ENCODE peak calls at places on chromosomes 7 and 10, in eight cellular contexts. E is keratinocyte, N is MM.1S, C is K562, I is mammary epithelial cell, T is HCT116, Y is hepatocyte, K is PC-9. R is an unnamed sample.

GRCh38 chr10:71589617-71590551 is 129.7 kb downstream of the C10orf105 start:
- DNase-seq in I (no peak), Y (no peak), E (no peak), N (no peak), C (no peak), T (no peak), K (no peak), R (no peak)

GRCh38 chr10:131499566-131499965 is 188.0 kb upstream of the TCERG1L start:
- DNase-seq in I (no peak), N (no peak), Y (no peak), K (no peak), T (no peak), C (no peak), E (no peak), R (no peak)

GRCh38 chr10:131816157-131816775 is 84.5 kb upstream of the PPP2R2D start:
- DNase-seq in N (no peak), E (no peak), T (no peak), I (no peak), K (no peak), Y (no peak), C (no peak), R (no peak)

GRCh38 chr7:48337012-48337621 is 165.9 kb downstream of the ABCA13 start:
- DNase-seq in N (no peak), C (no peak), K (no peak), Y (peak), I (peak), T (no peak), E (no peak), R (peak)

GRCh38 chr10:130351466-130352290 is 215.5 kb downstream of the GLRX3 start:
- DNase-seq in Y (no peak), T (no peak), I (no peak), E (no peak), K (no peak), C (no peak), N (no peak), R (no peak)

GRCh38 chr10:42992156-42992956 is 84.5 kb upstream of the RET start:
- DNase-seq in I (no peak), E (no peak), Y (no peak), K (no peak), C (no peak), T (no peak), N (no peak), R (no peak)

GRCh38 chr10:100895346-100895745 is 17.4 kb upstream of the SLF2 start:
- DNase-seq in C (no peak), Y (no peak), I (no peak), E (no peak), K (no peak), T (no peak), N (no peak), R (no peak)

GRCh38 chr10:133274751-133275682 is 1.7 kb downstream of the ADAM8 start:
- DNase-seq in C (peak), N (peak), K (peak), E (peak), Y (peak), I (peak), T (no peak), R (no peak)

GRCh38 chr7:43325595-43325994 is 213.1 kb downstream of the HECW1 start:
- DNase-seq in I (no peak), T (no peak), N (no peak), K (no peak), Y (no peak), C (no peak), E (no peak), R (no peak)

GRCh38 chr7:20783716-20784310 is 2.9 kb downstream of the SP8 start:
- DNase-seq in N (no peak), C (no peak), E (no peak), Y (peak), T (no peak), I (no peak), K (no peak), R (peak)

GRCh38 chr10:62661143-62661542 is 143.4 kb upstream of the ADO start:
- DNase-seq in K (no peak), C (no peak), N (no peak), T (no peak), E (no peak), I (peak), Y (no peak), R (no peak)

GRCh38 chr10:73590881-73591577 is at the start of gene USP54:
- DNase-seq in K (peak), Y (peak), N (no peak), C (peak), T (peak), I (peak), E (no peak), R (peak)

GRCh38 chr10:112805701-112806100 is 144.3 kb upstream of the TCF7L2 start:
- DNase-seq in I (no peak), C (no peak), T (no peak), N (no peak), Y (no peak), K (no peak), E (no peak), R (no peak)

GRCh38 chr7:91242097-91242846 is 22.0 kb upstream of the FZD1 start:
- DNase-seq in I (no peak), C (no peak), K (peak), Y (no peak), N (no peak), T (no peak), E (no peak), R (no peak)

GRCh38 chr7:14425559-14425958 is 436.1 kb upstream of the ETV1 start:
- DNase-seq in T (no peak), N (no peak), K (no peak), Y (no peak), I (no peak), C (no peak), E (no peak), R (no peak)

GRCh38 chr10:103564116-103564501 is 70.6 kb downstream of the NEURL1 start:
- DNase-seq in C (no peak), K (no peak), T (no peak), I (no peak), Y (no peak), N (no peak), E (no peak), R (no peak)

GRCh38 chr10:132292972-132293415 is 14.8 kb downstream of the STK32C start:
- DNase-seq in E (no peak), K (no peak), N (no peak), T (no peak), C (no peak), Y (no peak), I (no peak), R (no peak)

GRCh38 chr7:117828831-117829230 is 44.4 kb downstream of the CTTNBP2 start:
- DNase-seq in E (no peak), I (no peak), C (no peak), Y (no peak), T (no peak), K (no peak), N (no peak), R (no peak)

GRCh38 chr7:47254081-47255006 is 327.6 kb downstream of the TNS3 start:
- DNase-seq in T (no peak), C (peak), E (no peak), N (peak), I (peak), K (peak), Y (peak), R (peak)

GRCh38 chr10:94240901-94241300 is 121.8 kb downstream of the NOC3L start:
- DNase-seq in C (no peak), T (no peak), K (no peak), I (no peak), Y (no peak), N (no peak), E (no peak), R (no peak)

GRCh38 chr10:103186128-103186527 is 6.9 kb downstream of the NT5C2 start:
- DNase-seq in N (no peak), K (no peak), C (no peak), Y (no peak), T (no peak), I (no peak), E (no peak), R (no peak)

GRCh38 chr7:130735273-130735716 is 1.3 kb upstream of the KLF14 start:
- DNase-seq in T (no peak), C (no peak), I (no peak), K (no peak), N (no peak), Y (no peak), E (no peak), R (no peak)

GRCh38 chr7:130734525-130735272 is 692 bp upstream of the KLF14 start:
- DNase-seq in K (peak), Y (no peak), C (no peak), I (peak), E (no peak), T (no peak), N (peak), R (peak)

GRCh38 chr7:130736298-130736900 is 2.4 kb upstream of the KLF14 start:
- DNase-seq in I (no peak), C (no peak), T (no peak), E (no peak), K (peak), Y (no peak), N (no peak), R (no peak)

GRCh38 chr7:130733866-130734524 is at the start of gene KLF14:
- DNase-seq in C (peak), E (no peak), T (peak), K (peak), N (peak), Y (peak), I (peak), R (peak)

DNA sequence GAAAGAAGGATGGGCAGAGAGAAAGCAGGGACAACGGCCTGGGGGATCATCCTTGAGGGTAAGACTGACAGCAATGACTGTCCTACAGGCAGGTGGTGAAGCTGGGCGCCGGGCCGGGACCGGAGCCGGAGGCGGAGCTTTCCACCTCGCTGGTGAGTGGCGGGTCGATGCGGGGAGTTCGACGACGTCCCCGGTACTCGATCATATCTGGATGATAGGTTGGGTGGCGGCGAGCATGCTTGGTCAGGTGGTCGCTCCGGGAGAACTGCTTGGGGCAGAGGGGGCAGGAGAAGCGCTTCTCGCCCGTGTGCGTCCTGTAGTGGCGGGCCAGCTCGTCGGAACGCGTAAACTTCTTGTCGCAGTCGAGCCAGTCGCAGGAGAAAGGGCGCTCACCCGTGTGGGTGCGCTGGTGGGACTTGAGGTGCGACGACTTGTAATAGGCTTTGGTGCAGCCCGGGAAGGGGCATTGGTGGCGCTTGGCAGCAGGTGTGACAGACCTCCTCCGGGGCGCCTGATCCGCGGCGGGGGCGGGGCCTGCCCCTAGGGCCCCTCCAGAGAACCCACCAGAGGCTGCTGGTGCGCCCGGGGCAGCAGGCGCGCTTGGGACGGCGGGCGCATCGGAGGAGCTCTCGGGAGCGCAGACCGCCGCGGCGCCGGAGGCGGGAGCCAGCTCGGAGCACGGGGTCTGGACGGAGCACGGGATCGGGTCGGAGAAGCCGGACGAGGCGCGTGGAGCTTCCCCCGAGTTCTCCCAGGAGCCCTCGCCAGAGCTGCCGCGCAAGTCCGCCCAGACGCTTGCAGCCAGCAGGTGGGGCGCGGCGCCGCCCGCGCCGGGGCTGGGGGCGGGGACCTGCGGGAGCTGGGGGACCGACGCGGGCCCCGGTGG is 784 bp downstream of the KLF14 start:
- DNase-seq in N (peak), C (peak), Y (peak), I (no peak), K (no peak), E (no peak), T (peak), R (peak)
- TF ChIP-seq EZH2 in N (no peak), C (no peak), Y (peak), I (peak), K (no peak), E (peak), T (no peak), R (peak)

DNA sequence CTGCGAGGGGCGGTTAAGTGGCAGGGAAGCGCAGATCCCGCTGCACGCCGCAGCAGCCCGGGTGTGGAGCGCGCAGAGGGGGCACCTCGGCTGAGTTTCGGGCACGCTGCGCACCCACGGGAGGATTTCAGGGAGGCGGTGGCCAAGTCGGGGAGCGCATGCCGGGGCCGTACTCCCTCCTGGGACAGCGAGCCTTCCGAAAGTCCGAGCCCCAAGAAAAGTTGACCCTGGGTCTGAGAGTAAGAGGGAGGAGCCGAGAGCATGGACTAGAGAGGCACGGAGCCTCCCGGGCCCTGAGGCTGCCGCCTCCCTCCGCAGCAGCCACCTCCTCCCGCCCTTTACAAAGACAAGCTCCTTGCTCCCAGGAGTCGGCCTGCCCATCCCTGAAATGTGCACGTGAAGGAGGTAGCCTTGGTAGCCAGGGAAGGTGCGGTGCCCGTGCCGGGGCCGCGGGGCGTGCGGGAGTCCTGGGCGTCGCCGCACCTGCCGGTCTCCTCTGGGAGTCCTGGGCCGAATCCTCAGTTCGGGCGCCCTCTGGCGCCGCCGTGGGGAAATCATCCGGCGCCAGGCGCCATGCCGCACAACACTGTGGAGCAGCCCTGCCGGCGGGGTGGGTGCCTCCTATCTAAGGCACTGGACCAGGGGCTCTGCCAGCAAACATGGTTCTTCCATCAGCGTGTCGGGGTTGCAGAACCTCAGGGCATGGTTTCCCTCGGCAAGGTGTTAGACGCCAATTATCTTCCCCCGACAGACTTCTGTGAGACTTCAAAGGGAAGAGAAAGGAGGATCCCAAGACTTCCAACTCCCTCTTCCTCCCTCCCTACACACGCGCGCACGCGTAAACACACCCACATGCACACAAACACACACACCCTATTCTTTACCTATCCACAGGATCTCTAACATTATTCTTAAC is 104.0 kb downstream of the TRIL start:
- DNase-seq in I (peak), K (peak), T (peak), Y (peak), N (peak), C (peak), E (no peak), R (peak)
- TF ChIP-seq EZH2 in I (no peak), K (no peak), T (no peak), Y (no peak), N (no peak), C (no peak), E (no peak), R (no peak)

GRCh38 chr10:117131390-117132327 is 6.4 kb downstream of the VAX1 start:
- DNase-seq in C (no peak), N (no peak), T (no peak), K (no peak), Y (peak), I (no peak), E (no peak), R (peak)
- TF ChIP-seq EZH2 in C (no peak), N (no peak), T (no peak), K (no peak), Y (peak), I (peak), E (peak), R (peak)

GRCh38 chr10:8043569-8044306 is 10.8 kb upstream of the GATA3 start:
- DNase-seq in K (no peak), Y (peak), I (no peak), E (no peak), C (no peak), T (no peak), N (no peak), R (peak)
- TF ChIP-seq EZH2 in K (no peak), Y (no peak), I (no peak), E (no peak), C (no peak), T (no peak), N (no peak), R (peak)

GRCh38 chr7:8263048-8263447 is 1.1 kb upstream of the ICA1 start:
- DNase-seq in I (no peak), T (no peak), K (no peak), C (no peak), N (no peak), E (no peak), Y (no peak), R (no peak)

GRCh38 chr7:8261711-8262695 is at the start of gene ICA1:
- DNase-seq in C (peak), Y (peak), N (peak), K (peak), I (peak), E (no peak), T (no peak), R (peak)

GRCh38 chr7:8258734-8259133 is 3.2 kb downstream of the ICA1 start:
- DNase-seq in I (no peak), E (no peak), C (no peak), K (no peak), Y (no peak), T (no peak), N (no peak), R (no peak)

GRCh38 chr7:8259586-8260222 is 2.3 kb downstream of the ICA1 start:
- DNase-seq in E (no peak), T (no peak), I (no peak), K (no peak), Y (no peak), N (no peak), C (no peak), R (no peak)

GRCh38 chr7:8260871-8261707 is 878 bp downstream of the ICA1 start:
- DNase-seq in T (no peak), I (peak), K (peak), N (peak), Y (peak), C (peak), E (no peak), R (peak)
- TF ChIP-seq EZH2 in T (no peak), I (no peak), K (no peak), N (no peak), Y (no peak), C (no peak), E (no peak), R (no peak)